ENCODE peak calls at places on chromosomes 4 and X, in nine cellular contexts. One of them, this sample, is unnamed.
A peak's percentile ranks its signal among the peaks of the same experiment; 100 is the strongest.

GRCh38 chrX:39690541-39691415 is 407.0 kb downstream of the BCOR start:
- DNase-seq in mammary epithelial cell: no peak
- DNase-seq in hepatocyte: no peak
- DNase-seq in IMR-90: no peak
- DNase-seq in SK-N-SH: no peak
- DNase-seq in astrocyte: no peak
- DNase-seq in HCT116: no peak
- DNase-seq in PC-3: no peak
- DNase-seq in OCI-LY7: no peak
- DNase-seq in this sample: no peak

GRCh38 chr4:137740192-137740591 is 207.9 kb upstream of the PCDH18 start:
- DNase-seq in mammary epithelial cell: no peak
- DNase-seq in hepatocyte: no peak
- DNase-seq in IMR-90: peak; percentile 18
- DNase-seq in SK-N-SH: no peak
- DNase-seq in astrocyte: no peak
- DNase-seq in HCT116: no peak
- DNase-seq in PC-3: no peak
- DNase-seq in OCI-LY7: no peak
- DNase-seq in this sample: no peak

GRCh38 chr4:118213101-118213500 is 139.7 kb downstream of the PRSS12 start:
- DNase-seq in mammary epithelial cell: no peak
- DNase-seq in hepatocyte: no peak
- DNase-seq in IMR-90: no peak
- DNase-seq in SK-N-SH: no peak
- DNase-seq in astrocyte: no peak
- DNase-seq in HCT116: no peak
- DNase-seq in PC-3: no peak
- DNase-seq in OCI-LY7: no peak
- DNase-seq in this sample: no peak

GRCh38 chr4:32207456-32207855 is 1487.3 kb downstream of the PCDH7 start:
- DNase-seq in mammary epithelial cell: peak; percentile 11
- DNase-seq in hepatocyte: no peak
- DNase-seq in IMR-90: no peak
- DNase-seq in SK-N-SH: no peak
- DNase-seq in astrocyte: no peak
- DNase-seq in HCT116: no peak
- DNase-seq in PC-3: peak; percentile 19
- DNase-seq in OCI-LY7: no peak
- DNase-seq in this sample: no peak

GRCh38 chr4:187227907-187228699 is 504.4 kb upstream of the FAT1 start:
- DNase-seq in mammary epithelial cell: peak; percentile 53
- DNase-seq in hepatocyte: peak; percentile 16
- DNase-seq in IMR-90: peak; percentile 40
- DNase-seq in SK-N-SH: no peak
- DNase-seq in astrocyte: no peak
- DNase-seq in HCT116: no peak
- DNase-seq in PC-3: peak; percentile 58
- DNase-seq in OCI-LY7: no peak
- DNase-seq in this sample: no peak

GRCh38 chrX:118904664-118905063 is 69.8 kb upstream of the LONRF3 start:
- DNase-seq in mammary epithelial cell: no peak
- DNase-seq in hepatocyte: no peak
- DNase-seq in IMR-90: no peak
- DNase-seq in SK-N-SH: no peak
- DNase-seq in astrocyte: no peak
- DNase-seq in HCT116: no peak
- DNase-seq in PC-3: no peak
- DNase-seq in OCI-LY7: no peak
- DNase-seq in this sample: no peak

GRCh38 chr4:25457053-25457715 is 80.1 kb downstream of the ANAPC4 start:
- DNase-seq in mammary epithelial cell: no peak
- DNase-seq in hepatocyte: no peak
- DNase-seq in IMR-90: peak; percentile 36
- DNase-seq in SK-N-SH: no peak
- DNase-seq in astrocyte: peak; percentile 6
- DNase-seq in HCT116: no peak
- DNase-seq in PC-3: peak; percentile 65
- DNase-seq in OCI-LY7: no peak
- DNase-seq in this sample: no peak

GRCh38 chr4:40956726-40957255 is 207.0 kb downstream of the NSUN7 start:
- DNase-seq in mammary epithelial cell: no peak
- DNase-seq in hepatocyte: no peak
- DNase-seq in IMR-90: peak; percentile 46
- DNase-seq in SK-N-SH: no peak
- DNase-seq in astrocyte: no peak
- DNase-seq in HCT116: no peak
- DNase-seq in PC-3: no peak
- DNase-seq in OCI-LY7: no peak
- DNase-seq in this sample: no peak

GRCh38 chrX:115460565-115460888 is 100.4 kb upstream of the PLS3 start:
- DNase-seq in mammary epithelial cell: peak; percentile 1
- DNase-seq in hepatocyte: no peak
- DNase-seq in IMR-90: peak; percentile 47
- DNase-seq in SK-N-SH: no peak
- DNase-seq in astrocyte: peak; percentile 68
- DNase-seq in HCT116: no peak
- DNase-seq in PC-3: peak; percentile 10
- DNase-seq in OCI-LY7: no peak
- DNase-seq in this sample: no peak

GRCh38 chr4:127209580-127210095 is 423.1 kb upstream of the INTU start:
- DNase-seq in mammary epithelial cell: no peak
- DNase-seq in hepatocyte: no peak
- DNase-seq in IMR-90: no peak
- DNase-seq in SK-N-SH: no peak
- DNase-seq in astrocyte: no peak
- DNase-seq in HCT116: no peak
- DNase-seq in PC-3: no peak
- DNase-seq in OCI-LY7: no peak
- DNase-seq in this sample: no peak

GRCh38 chrX:19746919-19747671 is 140.3 kb downstream of the SH3KBP1 start:
- DNase-seq in mammary epithelial cell: no peak
- DNase-seq in hepatocyte: no peak
- DNase-seq in IMR-90: no peak
- DNase-seq in SK-N-SH: no peak
- DNase-seq in astrocyte: no peak
- DNase-seq in HCT116: no peak
- DNase-seq in PC-3: no peak
- DNase-seq in OCI-LY7: no peak
- DNase-seq in this sample: no peak

GRCh38 chrX:48834383-48834709 is 1.1 kb downstream of the PCSK1N start:
- DNase-seq in mammary epithelial cell: no peak
- DNase-seq in hepatocyte: no peak
- DNase-seq in IMR-90: no peak
- DNase-seq in SK-N-SH: peak; percentile 44
- DNase-seq in astrocyte: no peak
- DNase-seq in HCT116: no peak
- DNase-seq in PC-3: peak; percentile 29
- DNase-seq in OCI-LY7: peak; percentile 5
- DNase-seq in this sample: no peak

GRCh38 chr4:64584981-64585557 is 175.8 kb upstream of the TECRL start:
- DNase-seq in mammary epithelial cell: peak; percentile 11
- DNase-seq in hepatocyte: peak; percentile 66
- DNase-seq in IMR-90: peak; percentile 6
- DNase-seq in SK-N-SH: peak; percentile 10
- DNase-seq in astrocyte: peak; percentile 32
- DNase-seq in HCT116: peak; percentile 3
- DNase-seq in PC-3: peak; percentile 57
- DNase-seq in OCI-LY7: peak; percentile 55
- DNase-seq in this sample: peak; percentile 75

GRCh38 chr4:138892483-138893386 is 122.8 kb upstream of the NOCT start:
- DNase-seq in mammary epithelial cell: peak; percentile 56
- DNase-seq in hepatocyte: no peak
- DNase-seq in IMR-90: peak; percentile 35
- DNase-seq in SK-N-SH: no peak
- DNase-seq in astrocyte: peak; percentile 54
- DNase-seq in HCT116: no peak
- DNase-seq in PC-3: no peak
- DNase-seq in OCI-LY7: no peak
- DNase-seq in this sample: no peak

GRCh38 chr4:186807131-186807530 is 83.5 kb upstream of the FAT1 start:
- DNase-seq in mammary epithelial cell: no peak
- DNase-seq in hepatocyte: no peak
- DNase-seq in IMR-90: no peak
- DNase-seq in SK-N-SH: no peak
- DNase-seq in astrocyte: no peak
- DNase-seq in HCT116: no peak
- DNase-seq in PC-3: no peak
- DNase-seq in OCI-LY7: no peak
- DNase-seq in this sample: no peak

GRCh38 chr4:87529187-87529586 is at the start of gene SPARCL1:
- DNase-seq in mammary epithelial cell: no peak
- DNase-seq in hepatocyte: peak; percentile 54
- DNase-seq in IMR-90: no peak
- DNase-seq in SK-N-SH: no peak
- DNase-seq in astrocyte: no peak
- DNase-seq in HCT116: no peak
- DNase-seq in PC-3: no peak
- DNase-seq in OCI-LY7: no peak
- DNase-seq in this sample: no peak

GRCh38 chr4:87530868-87531267 is 1.7 kb upstream of the SPARCL1 start:
- DNase-seq in mammary epithelial cell: peak; percentile 87
- DNase-seq in hepatocyte: peak; percentile 23
- DNase-seq in IMR-90: peak; percentile 27
- DNase-seq in SK-N-SH: no peak
- DNase-seq in astrocyte: peak; percentile 60
- DNase-seq in HCT116: no peak
- DNase-seq in PC-3: no peak
- DNase-seq in OCI-LY7: no peak
- DNase-seq in this sample: no peak

GRCh38 chr4:87527446-87528240 is 1.5 kb downstream of the SPARCL1 start:
- DNase-seq in mammary epithelial cell: no peak
- DNase-seq in hepatocyte: no peak
- DNase-seq in IMR-90: no peak
- DNase-seq in SK-N-SH: no peak
- DNase-seq in astrocyte: no peak
- DNase-seq in HCT116: no peak
- DNase-seq in PC-3: no peak
- DNase-seq in OCI-LY7: no peak
- DNase-seq in this sample: no peak

GRCh38 chr4:87532907-87533306 is 3.7 kb upstream of the SPARCL1 start:
- DNase-seq in mammary epithelial cell: no peak
- DNase-seq in hepatocyte: no peak
- DNase-seq in IMR-90: no peak
- DNase-seq in SK-N-SH: no peak
- DNase-seq in astrocyte: no peak
- DNase-seq in HCT116: no peak
- DNase-seq in PC-3: no peak
- DNase-seq in OCI-LY7: no peak
- DNase-seq in this sample: no peak

GRCh38 chr4:87532109-87532508 is 2.9 kb upstream of the SPARCL1 start:
- DNase-seq in mammary epithelial cell: no peak
- DNase-seq in hepatocyte: no peak
- DNase-seq in IMR-90: no peak
- DNase-seq in SK-N-SH: no peak
- DNase-seq in astrocyte: no peak
- DNase-seq in HCT116: no peak
- DNase-seq in PC-3: no peak
- DNase-seq in OCI-LY7: no peak
- DNase-seq in this sample: no peak
- H4K20me1 ChIP-seq in mammary epithelial cell: no peaks in the 10 kb centered on the region
- H4K20me1 ChIP-seq in hepatocyte: no peaks in the 10 kb centered on the region
- H4K20me1 ChIP-seq in IMR-90: no peaks in the 10 kb centered on the region
- H4K20me1 ChIP-seq in SK-N-SH: no peaks in the 10 kb centered on the region
- H4K20me1 ChIP-seq in astrocyte: no peaks in the 10 kb centered on the region
- H4K20me1 ChIP-seq in HCT116: no peaks in the 10 kb centered on the region
- H4K20me1 ChIP-seq in PC-3: no peaks in the 10 kb centered on the region
- H4K20me1 ChIP-seq in OCI-LY7: no peaks in the 10 kb centered on the region
- H4K20me1 ChIP-seq in this sample: no peaks in the 10 kb centered on the region

DNA sequence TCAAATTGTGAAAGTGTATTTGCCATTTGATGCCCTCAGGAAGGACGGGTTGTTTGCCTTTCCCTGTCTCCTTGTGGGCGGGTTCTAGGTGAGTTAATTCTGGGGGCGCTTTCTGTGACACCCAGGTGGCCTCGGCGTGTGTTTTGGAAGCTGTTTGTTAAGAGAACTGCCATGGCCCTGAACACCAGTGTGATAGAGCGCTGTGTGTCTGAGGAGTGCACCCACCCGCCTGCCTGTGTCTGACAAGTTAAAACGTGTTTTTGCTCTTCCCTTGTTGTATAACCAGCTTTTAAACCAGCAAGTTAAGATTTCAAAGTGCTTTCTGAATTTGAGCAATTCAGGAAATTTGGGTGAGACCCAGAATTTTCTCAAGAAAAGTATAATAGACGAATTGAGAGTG is 55.3 kb upstream of the HGFAC start:
- DNase-seq in mammary epithelial cell: peak; percentile 75
- DNase-seq in hepatocyte: no peak
- DNase-seq in IMR-90: no peak
- DNase-seq in SK-N-SH: no peak
- DNase-seq in astrocyte: no peak
- DNase-seq in HCT116: no peak
- DNase-seq in PC-3: no peak
- DNase-seq in OCI-LY7: no peak
- DNase-seq in this sample: no peak
- H3K4me3 ChIP-seq in mammary epithelial cell: peak overlapping the region; percentile 81
- H3K4me3 ChIP-seq in hepatocyte: no peak overlapping the region
- H3K4me3 ChIP-seq in IMR-90: no peak overlapping the region
- H3K4me3 ChIP-seq in SK-N-SH: no peak overlapping the region
- H3K4me3 ChIP-seq in astrocyte: no peak overlapping the region
- H3K4me3 ChIP-seq in HCT116: no peak overlapping the region
- H3K4me3 ChIP-seq in PC-3: no peak overlapping the region
- H3K4me3 ChIP-seq in OCI-LY7: no peak overlapping the region
- H3K4me3 ChIP-seq in this sample: no peak overlapping the region

DNA sequence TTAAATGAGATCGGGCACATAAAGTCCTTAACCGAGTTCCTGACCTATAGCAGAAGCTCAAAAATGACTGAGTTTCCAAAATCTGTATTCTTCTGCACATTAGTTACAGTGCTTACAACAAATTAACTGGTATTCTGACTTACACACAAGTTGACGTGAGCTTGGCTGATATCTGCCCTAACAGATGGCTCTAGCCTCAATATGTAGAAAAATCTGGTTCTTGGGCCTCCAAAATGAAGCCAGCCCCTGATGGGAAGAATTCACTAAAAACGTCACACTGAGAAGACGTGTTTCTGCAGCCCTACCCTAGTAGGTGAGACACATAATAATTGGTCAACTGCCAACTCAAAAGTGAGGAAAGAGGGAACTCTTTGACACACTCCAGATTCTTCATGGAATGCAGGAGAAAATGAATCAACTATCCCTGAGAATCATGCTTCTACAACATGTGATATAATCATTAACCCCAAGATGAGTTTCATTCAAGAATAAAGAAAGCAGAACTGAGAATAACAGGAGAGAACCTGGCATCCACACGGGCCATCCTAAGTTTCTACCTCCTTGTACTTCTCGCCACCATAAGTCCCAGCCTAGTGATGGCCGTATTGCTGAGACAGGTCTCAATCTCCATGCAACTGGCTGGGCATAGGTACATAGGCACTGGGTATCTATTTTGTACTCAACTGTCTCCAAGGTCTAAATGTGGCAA is 8.2 kb downstream of the STX18 start:
- DNase-seq in mammary epithelial cell: no peak
- DNase-seq in hepatocyte: no peak
- DNase-seq in IMR-90: no peak
- DNase-seq in SK-N-SH: no peak
- DNase-seq in astrocyte: no peak
- DNase-seq in HCT116: no peak
- DNase-seq in PC-3: no peak
- DNase-seq in OCI-LY7: no peak
- DNase-seq in this sample: no peak
- H4K20me1 ChIP-seq in mammary epithelial cell: no peaks in the 10 kb centered on the region
- H4K20me1 ChIP-seq in hepatocyte: peaks cover 14% of the 10 kb centered on the region
- H4K20me1 ChIP-seq in IMR-90: peaks cover 34% of the 10 kb centered on the region
- H4K20me1 ChIP-seq in SK-N-SH: peaks cover 9% of the 10 kb centered on the region
- H4K20me1 ChIP-seq in astrocyte: peaks cover 75% of the 10 kb centered on the region
- H4K20me1 ChIP-seq in HCT116: no peaks in the 10 kb centered on the region
- H4K20me1 ChIP-seq in PC-3: peaks cover 13% of the 10 kb centered on the region
- H4K20me1 ChIP-seq in OCI-LY7: peaks cover 10% of the 10 kb centered on the region
- H4K20me1 ChIP-seq in this sample: no peaks in the 10 kb centered on the region

GRCh38 chr4:185019451-185020292 is 1.4 kb downstream of the HELT start:
- DNase-seq in mammary epithelial cell: peak; percentile 27
- DNase-seq in hepatocyte: no peak
- DNase-seq in IMR-90: no peak
- DNase-seq in SK-N-SH: peak; percentile 49
- DNase-seq in astrocyte: no peak
- DNase-seq in HCT116: no peak
- DNase-seq in PC-3: no peak
- DNase-seq in OCI-LY7: no peak
- DNase-seq in this sample: no peak
- H3K4me3 ChIP-seq in mammary epithelial cell: no peak overlapping the region
- H3K4me3 ChIP-seq in hepatocyte: no peak overlapping the region
- H3K4me3 ChIP-seq in IMR-90: no peak overlapping the region
- H3K4me3 ChIP-seq in SK-N-SH: no peak overlapping the region
- H3K4me3 ChIP-seq in astrocyte: no peak overlapping the region
- H3K4me3 ChIP-seq in HCT116: no peak overlapping the region
- H3K4me3 ChIP-seq in PC-3: peak overlapping the region; percentile 38
- H3K4me3 ChIP-seq in OCI-LY7: no peak overlapping the region
- H3K4me3 ChIP-seq in this sample: no peak overlapping the region